ENCODE peak calls at places on chromosomes 12 and 14, in eight cellular contexts. W is bronchial epithelial cell, R is heart left ventricle, C is natural killer cell, D is RWPE2, K is RWPE1, T is Calu3, J is GM10248. B is an unnamed sample.

GRCh38 chr14:24673059-24673458 is 39.1 kb upstream of the GZMB start:
- DNase-seq in J (peak; percentile 13), C (no peak), R (no peak), W (no peak), D (no peak), K (no peak), T (no peak), B (no peak)

GRCh38 chr12:48901278-48901677 is 24.0 kb downstream of the FKBP11 start:
- DNase-seq in K (no peak), T (no peak), C (no peak), W (peak; percentile 52), D (no peak), R (no peak), J (peak; percentile 72), B (peak; percentile 70)

GRCh38 chr12:6167327-6168280 is 32.6 kb upstream of the CD9 start:
- DNase-seq in C (peak; percentile 60), R (peak; percentile 88), J (peak; percentile 82), T (peak; percentile 66), W (peak; percentile 96), D (no peak), K (peak; percentile 78), B (peak; percentile 83)

GRCh38 chr14:104806625-104807465 is 5.9 kb downstream of the ZBTB42 start:
- DNase-seq in C (no peak), J (no peak), K (no peak), D (no peak), R (no peak), T (no peak), W (no peak), B (no peak)

GRCh38 chr14:91302391-91302790 is 57.9 kb upstream of the GPR68 start:
- DNase-seq in W (no peak), K (no peak), D (no peak), C (no peak), T (no peak), J (peak; percentile 66), R (no peak), B (peak; percentile 74)

GRCh38 chr12:108589028-108589839 is 8.7 kb downstream of the TMEM119 start:
- DNase-seq in J (no peak), C (no peak), K (no peak), D (no peak), W (no peak), T (no peak), R (peak; percentile 36), B (no peak)

GRCh38 chr12:57464569-57464968 is 5.0 kb downstream of the GLI1 start:
- DNase-seq in D (no peak), T (no peak), W (no peak), C (no peak), J (no peak), K (no peak), R (no peak), B (no peak)

GRCh38 chr12:122366685-122367475 is 55.6 kb downstream of the CLIP1 start:
- DNase-seq in T (no peak), W (peak; percentile 94), D (no peak), J (no peak), K (peak; percentile 86), R (peak; percentile 45), C (no peak), B (no peak)

GRCh38 chr12:86772688-86773087 is 516.5 kb upstream of the MGAT4C start:
- DNase-seq in D (no peak), C (no peak), K (peak; percentile 3), W (peak; percentile 78), T (no peak), R (no peak), J (no peak), B (no peak)

GRCh38 chr14:70700955-70701354 is 59.2 kb downstream of the TTC9 start:
- DNase-seq in T (no peak), D (no peak), C (no peak), R (no peak), K (no peak), J (no peak), W (no peak), B (no peak)

GRCh38 chr12:93002278-93003054 is 73.4 kb upstream of the EEA1 start:
- DNase-seq in D (no peak), C (no peak), T (no peak), J (no peak), W (peak; percentile 90), R (no peak), K (no peak), B (no peak)

GRCh38 chr12:83323866-83324265 is 637.2 kb downstream of the TMTC2 start:
- DNase-seq in K (no peak), T (no peak), R (no peak), W (no peak), D (no peak), C (no peak), J (no peak), B (no peak)

GRCh38 chr14:104746951-104747481 is 5.9 kb upstream of the SIVA1 start:
- DNase-seq in T (no peak), W (peak; percentile 92), D (no peak), K (no peak), R (peak; percentile 26), C (no peak), J (no peak), B (no peak)

GRCh38 chr12:107801150-107801549 is 26.6 kb downstream of the ASCL4 start:
- DNase-seq in C (no peak), D (no peak), R (no peak), K (no peak), W (no peak), J (no peak), T (no peak), B (no peak)

GRCh38 chr12:69388371-69388770 is 28.8 kb downstream of the YEATS4 start:
- DNase-seq in R (no peak), T (no peak), J (peak; percentile 15), K (peak; percentile 8), C (no peak), D (no peak), W (peak; percentile 67), B (no peak)

GRCh38 chr12:111673503-111673902 is 12.3 kb downstream of the BRAP start:
- DNase-seq in D (no peak), J (no peak), R (no peak), C (no peak), W (peak; percentile 11), K (no peak), T (peak; percentile 23), B (no peak)

GRCh38 chr12:104623920-104624319 is 167.2 kb downstream of the CHST11 start:
- DNase-seq in R (no peak), W (no peak), T (no peak), K (no peak), C (no peak), J (no peak), D (no peak), B (no peak)

GRCh38 chr14:102601378-102601925 is 9.0 kb downstream of the RCOR1 start:
- DNase-seq in D (no peak), K (no peak), W (no peak), R (no peak), J (no peak), T (no peak), C (no peak), B (no peak)

GRCh38 chr14:57069702-57070101 is 199.0 kb downstream of the EXOC5 start:
- DNase-seq in R (no peak), W (no peak), K (no peak), T (no peak), J (no peak), D (no peak), C (no peak), B (no peak)

GRCh38 chr14:57071639-57072038 is 197.1 kb downstream of the EXOC5 start:
- DNase-seq in W (no peak), R (no peak), J (no peak), K (no peak), C (no peak), T (no peak), D (no peak), B (no peak)

GRCh38 chr14:57066463-57066862 is 202.2 kb downstream of the EXOC5 start:
- DNase-seq in J (no peak), T (no peak), R (no peak), K (no peak), D (no peak), C (no peak), W (no peak), B (no peak)

GRCh38 chr14:57068511-57068910 is 200.2 kb downstream of the EXOC5 start:
- DNase-seq in R (no peak), W (no peak), J (no peak), C (no peak), K (no peak), D (no peak), T (no peak), B (no peak)

GRCh38 chr14:57066887-57067513 is 201.7 kb downstream of the EXOC5 start:
- DNase-seq in J (peak; percentile 37), T (peak; percentile 52), W (peak; percentile 10), C (no peak), K (no peak), R (no peak), D (no peak), B (peak; percentile 43)
- TF ChIP-seq CTCF in J (peak; percentile 61), T (peak; percentile 55), W (peak; percentile 57), C (no peak), K (no peak), R (peak; percentile 17), D (peak; percentile 59), B (peak; percentile 66)

DNA sequence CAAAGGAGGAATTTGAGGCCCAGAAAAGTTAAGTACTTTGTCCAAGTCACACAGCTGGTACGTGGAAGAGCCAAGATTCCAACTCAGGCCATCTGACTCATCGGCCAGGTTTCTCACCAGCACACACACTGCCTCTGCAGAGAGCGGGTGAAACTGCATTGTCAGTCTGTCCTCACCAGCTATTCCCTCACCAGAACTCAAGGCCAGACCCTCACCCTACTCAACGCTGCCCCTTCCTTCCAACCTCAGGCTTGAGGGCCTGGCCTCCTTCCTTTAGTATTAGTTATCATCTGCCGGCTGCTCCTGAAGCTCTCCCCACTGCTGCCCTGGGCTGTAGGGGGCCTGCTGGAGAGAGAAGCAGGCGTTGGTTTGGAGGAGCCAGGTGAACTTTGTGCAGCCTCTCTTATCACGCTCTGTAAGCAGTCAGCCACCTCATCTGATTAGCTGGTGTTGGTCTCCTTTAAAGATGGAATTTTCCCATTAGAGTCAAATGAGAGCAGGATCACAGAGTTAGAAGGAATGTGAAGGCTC is 16.6 kb upstream of the PLEK2 start:
- DNase-seq in K (no peak), T (peak; percentile 48), C (no peak), J (no peak), D (no peak), W (peak; percentile 66), R (no peak), B (no peak)
- TF ChIP-seq CTCF in K (no peak), T (no peak), C (no peak), J (no peak), D (no peak), W (no peak), R (no peak), B (no peak)

DNA sequence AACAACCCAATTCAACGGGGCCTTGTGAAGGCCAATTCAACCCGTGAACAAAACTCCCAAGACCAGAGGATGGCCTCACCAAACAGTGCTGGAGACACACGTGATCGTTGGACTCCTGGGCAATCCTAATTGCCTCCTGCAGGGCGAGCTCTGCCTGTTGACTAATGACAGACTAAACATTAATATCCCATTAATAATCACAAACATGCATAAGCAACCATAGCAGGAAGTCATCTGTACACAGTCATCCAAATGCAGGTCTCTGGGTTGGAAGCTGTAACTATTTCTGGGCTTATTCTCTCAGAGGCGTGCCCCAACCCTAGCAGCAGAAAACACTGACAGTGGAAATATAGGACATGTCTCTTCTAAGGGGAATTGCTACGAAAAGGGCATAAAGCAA is 20.9 kb downstream of the ANAPC5 start:
- DNase-seq in C (no peak), D (no peak), J (no peak), W (peak; percentile 20), R (no peak), K (no peak), T (no peak), B (no peak)
- TF ChIP-seq CTCF in C (no peak), D (no peak), J (no peak), W (no peak), R (no peak), K (no peak), T (no peak), B (no peak)

GRCh38 chr14:89014570-89014847 is 190.1 kb downstream of the TTC8 start:
- DNase-seq in R (no peak), K (no peak), T (no peak), J (no peak), C (no peak), W (no peak), D (no peak), B (no peak)
- TF ChIP-seq CTCF in R (no peak), K (no peak), T (no peak), J (no peak), C (no peak), W (no peak), D (no peak), B (no peak)